ENCODE peak calls at places on chromosomes 3 and 15, in nine cellular contexts. V is stimulated activated CD4-positive, alpha-beta T cell treated with anti-CD3 and anti-CD28 coated beads, Interleukin-15, amount 100 ng/mL, for 1 hour; I is AG09319; O is fibroblast of lung; K is ELR; N is activated naive CD8-positive, alpha-beta T cell treated with anti-CD3 and anti-CD28 coated beads for 36 hours; J is activated gamma-delta T cell treated with Interleukin-2 at 50 U/mL for 16 hours; M is Kasumi-1; E is choroid plexus epithelial cell. W is an unnamed sample.

GRCh38 chr3:119779731-119780383 is 2.0 kb upstream of the NR1I2 start:
- DNase-seq in K (no peak), N (no peak), V (no peak), O (no peak), E (peak), J (no peak), I (no peak), M (peak), W (no peak)

GRCh38 chr3:72158639-72159005 is 373.7 kb upstream of the PROK2 start:
- DNase-seq in N (no peak), M (no peak), O (no peak), V (no peak), J (no peak), E (no peak), K (no peak), I (no peak), W (no peak)

GRCh38 chr15:77066961-77067690 is 3.8 kb downstream of the TSPAN3 start:
- DNase-seq in N (no peak), V (no peak), O (no peak), E (no peak), J (no peak), K (peak), I (no peak), M (no peak), W (peak)

GRCh38 chr15:76059320-76060097 is at the start of gene TMEM266:
- DNase-seq in N (peak), O (peak), V (no peak), E (peak), M (peak), J (peak), K (peak), I (no peak), W (peak)

GRCh38 chr3:135690664-135691063 is 274.9 kb upstream of the PPP2R3A start:
- DNase-seq in N (no peak), M (no peak), V (no peak), K (no peak), I (no peak), O (no peak), E (no peak), J (no peak), W (no peak)

GRCh38 chr3:156819842-156820686 is 6.1 kb upstream of the LEKR1 start:
- DNase-seq in I (no peak), K (no peak), J (no peak), V (no peak), E (no peak), N (no peak), O (no peak), M (no peak), W (no peak)

GRCh38 chr3:137032465-137033120 is 74.8 kb downstream of the IL20RB start:
- DNase-seq in V (peak), N (peak), I (peak), K (peak), M (peak), O (peak), E (peak), J (peak), W (peak)

GRCh38 chr15:73804421-73804820 is 51.3 kb upstream of the INSYN1 start:
- DNase-seq in K (no peak), J (no peak), I (no peak), N (no peak), E (peak), V (no peak), M (no peak), O (no peak), W (no peak)

GRCh38 chr3:41753651-41754050 is 208.3 kb downstream of the ULK4 start:
- DNase-seq in K (no peak), E (no peak), I (no peak), V (no peak), M (no peak), N (no peak), O (no peak), J (no peak), W (no peak)

GRCh38 chr3:185983495-185984141 is 45.8 kb upstream of the TRA2B start:
- DNase-seq in I (no peak), O (peak), J (peak), N (peak), V (peak), E (peak), M (peak), K (peak), W (no peak)

GRCh38 chr3:123799544-123800351 is 84.4 kb downstream of the MYLK start:
- DNase-seq in J (no peak), O (peak), E (peak), V (no peak), I (no peak), N (no peak), M (no peak), K (peak), W (peak)

GRCh38 chr15:63172376-63173115 is 15.3 kb upstream of the RPS27L start:
- DNase-seq in J (no peak), N (no peak), E (no peak), O (no peak), M (no peak), V (no peak), K (no peak), I (no peak), W (no peak)

GRCh38 chr3:160577551-160578195 is 12.3 kb upstream of the KPNA4 start:
- DNase-seq in V (no peak), K (peak), E (peak), I (no peak), M (no peak), O (peak), J (no peak), N (no peak), W (no peak)

GRCh38 chr15:61798631-61799030 is 261.6 kb downstream of the VPS13C start:
- DNase-seq in K (no peak), I (no peak), O (no peak), V (no peak), J (no peak), M (no peak), N (no peak), E (no peak), W (no peak)

GRCh38 chr15:100100926-100101325 is 240.8 kb downstream of the ADAMTS17 start:
- DNase-seq in O (no peak), I (no peak), N (no peak), K (no peak), J (no peak), E (no peak), V (no peak), M (no peak), W (no peak)

GRCh38 chr3:197539651-197540051 is 16.1 kb downstream of the BDH1 start:
- DNase-seq in O (no peak), J (no peak), M (no peak), V (no peak), N (no peak), K (no peak), I (no peak), E (no peak), W (peak)

GRCh38 chr15:78536134-78536533 is 4.1 kb upstream of the PSMA4 start:
- DNase-seq in M (no peak), E (peak), J (no peak), I (no peak), K (no peak), N (no peak), V (no peak), O (peak), W (no peak)

GRCh38 chr3:58271901-58272501 is 34.0 kb upstream of the RPP14 start:
- DNase-seq in M (peak), J (no peak), E (peak), O (peak), N (no peak), V (no peak), I (peak), K (peak), W (no peak)

GRCh38 chr3:85495602-85496001 is 536.8 kb downstream of the CADM2 start:
- DNase-seq in M (no peak), O (no peak), K (no peak), N (no peak), J (no peak), I (no peak), V (no peak), E (no peak), W (no peak)

GRCh38 chr15:31357148-31357547 is 30.5 kb downstream of the KLF13 start:
- DNase-seq in M (peak), O (no peak), N (peak), J (no peak), I (no peak), K (no peak), V (no peak), E (no peak), W (no peak)

GRCh38 chr15:84731774-84732173 is 15.8 kb upstream of the SEC11A start:
- DNase-seq in N (no peak), K (peak), V (no peak), J (no peak), M (no peak), I (peak), E (peak), O (peak), W (no peak)

GRCh38 chr3:53649816-53650215 is 155.4 kb downstream of the CACNA1D start:
- DNase-seq in E (no peak), K (no peak), M (no peak), O (no peak), J (no peak), I (no peak), V (no peak), N (no peak), W (no peak)

GRCh38 chr15:63483521-63484371 is 20.6 kb upstream of the USP3 start:
- DNase-seq in J (no peak), M (no peak), I (no peak), V (no peak), E (peak), O (peak), N (no peak), K (no peak), W (no peak)

GRCh38 chr3:41111011-41111410 is 88.3 kb upstream of the CTNNB1 start:
- DNase-seq in V (no peak), I (no peak), O (no peak), M (peak), J (no peak), N (no peak), K (no peak), E (no peak), W (no peak)

GRCh38 chr3:113736548-113737089 is 9.4 kb downstream of the NAA50 start:
- DNase-seq in J (no peak), E (peak), N (no peak), V (no peak), O (peak), K (peak), I (peak), M (peak), W (no peak)

GRCh38 chr15:56042982-56043980 is 49.9 kb upstream of the NEDD4 start:
- DNase-seq in J (peak), K (peak), O (no peak), I (no peak), V (no peak), M (no peak), E (no peak), N (peak), W (peak)

GRCh38 chr15:98946301-98947255 is 61.0 kb downstream of the PGPEP1L start:
- DNase-seq in E (no peak), K (no peak), J (no peak), M (peak), N (no peak), V (no peak), O (peak), I (no peak), W (no peak)

GRCh38 chr3:129608087-129608935 is 1.8 kb upstream of the PLXND1 start:
- DNase-seq in V (no peak), E (peak), J (no peak), O (peak), M (peak), N (no peak), I (no peak), K (peak), W (no peak)

W was measured in mucosa of descending colon.